ENCODE peak calls at places on chromosomes 4 and X, in seven cellular contexts. One of them, this sample, is unnamed.

GRCh38 chrX:78321809-78322208 is 5.6 kb downstream of the CYSLTR1 start:
- DNase-seq in posterior cingulate gyrus: no peak
- DNase-seq in GDM1: peak
- DNase-seq in anterior cingulate cortex: no peak
- DNase-seq in endothelial cell: no peak
- DNase-seq in type B pancreatic cell: no peak
- DNase-seq in NCI-H2029: no peak
- DNase-seq in this sample: peak

GRCh38 chrX:69626129-69626528 is 10.2 kb downstream of the EDA start:
- DNase-seq in posterior cingulate gyrus: no peak
- DNase-seq in anterior cingulate cortex: no peak
- DNase-seq in GDM1: no peak
- DNase-seq in NCI-H2029: no peak
- DNase-seq in endothelial cell: no peak
- DNase-seq in type B pancreatic cell: no peak
- DNase-seq in this sample: no peak

GRCh38 chrX:122625821-122626220 is 558.3 kb upstream of the GRIA3 start:
- DNase-seq in endothelial cell: no peak
- DNase-seq in type B pancreatic cell: no peak
- DNase-seq in posterior cingulate gyrus: no peak
- DNase-seq in anterior cingulate cortex: no peak
- DNase-seq in NCI-H2029: no peak
- DNase-seq in GDM1: no peak
- DNase-seq in this sample: no peak

GRCh38 chr4:89105726-89106125 is 5.6 kb upstream of the TIGD2 start:
- DNase-seq in GDM1: no peak
- DNase-seq in posterior cingulate gyrus: no peak
- DNase-seq in anterior cingulate cortex: no peak
- DNase-seq in type B pancreatic cell: no peak
- DNase-seq in NCI-H2029: no peak
- DNase-seq in endothelial cell: no peak
- DNase-seq in this sample: no peak

GRCh38 chr4:184899261-184900134 is 73.7 kb upstream of the ACSL1 start:
- DNase-seq in GDM1: no peak
- DNase-seq in NCI-H2029: no peak
- DNase-seq in type B pancreatic cell: no peak
- DNase-seq in endothelial cell: no peak
- DNase-seq in posterior cingulate gyrus: no peak
- DNase-seq in anterior cingulate cortex: no peak
- DNase-seq in this sample: no peak

GRCh38 chr4:147655639-147656038 is 28.3 kb downstream of the PRMT9 start:
- DNase-seq in type B pancreatic cell: no peak
- DNase-seq in anterior cingulate cortex: no peak
- DNase-seq in GDM1: no peak
- DNase-seq in posterior cingulate gyrus: no peak
- DNase-seq in endothelial cell: no peak
- DNase-seq in NCI-H2029: no peak
- DNase-seq in this sample: no peak

GRCh38 chrX:112844250-112844649 is 3.6 kb upstream of the AMOT start:
- DNase-seq in type B pancreatic cell: no peak
- DNase-seq in endothelial cell: no peak
- DNase-seq in NCI-H2029: no peak
- DNase-seq in posterior cingulate gyrus: no peak
- DNase-seq in GDM1: no peak
- DNase-seq in anterior cingulate cortex: no peak
- DNase-seq in this sample: no peak

GRCh38 chrX:84133023-84133422 is 55.0 kb downstream of the RPS6KA6 start:
- DNase-seq in anterior cingulate cortex: no peak
- DNase-seq in endothelial cell: no peak
- DNase-seq in posterior cingulate gyrus: no peak
- DNase-seq in GDM1: no peak
- DNase-seq in NCI-H2029: no peak
- DNase-seq in type B pancreatic cell: no peak
- DNase-seq in this sample: no peak

GRCh38 chr4:184593461-184593860 is 55.8 kb downstream of the CASP3 start:
- DNase-seq in endothelial cell: no peak
- DNase-seq in anterior cingulate cortex: no peak
- DNase-seq in NCI-H2029: no peak
- DNase-seq in type B pancreatic cell: no peak
- DNase-seq in GDM1: no peak
- DNase-seq in posterior cingulate gyrus: no peak
- DNase-seq in this sample: no peak

GRCh38 chrX:31981546-31982062 is 909.8 kb upstream of the FTHL17 start:
- DNase-seq in anterior cingulate cortex: no peak
- DNase-seq in NCI-H2029: no peak
- DNase-seq in endothelial cell: no peak
- DNase-seq in posterior cingulate gyrus: no peak
- DNase-seq in GDM1: no peak
- DNase-seq in type B pancreatic cell: no peak
- DNase-seq in this sample: no peak